ENCODE peak calls at places on chromosomes 5 and 9, in nine cellular contexts. U is stomach, T is esophagus squamous epithelium, R is right lobe of liver, P is IMR-90, E is endodermal cell, N is SK-N-SH, K is uterus, Y is cardiac muscle cell. J is an unnamed sample.

GRCh38 chr9:111957856-111958631 is 61.4 kb downstream of the UGCG start:
- DNase-seq in E (no peak), R (no peak), U (no peak), K (no peak), N (no peak), Y (no peak), P (peak; percentile 99), T (no peak), J (no peak)

GRCh38 chr9:108245331-108245730 is 610.5 kb downstream of the ACTL7B start:
- DNase-seq in U (no peak), Y (no peak), N (no peak), K (no peak), T (no peak), R (no peak), E (no peak), P (no peak), J (no peak)

GRCh38 chr5:150611026-150611425 is 29.4 kb upstream of the SYNPO start:
- DNase-seq in N (no peak), T (no peak), Y (no peak), R (no peak), K (no peak), U (no peak), E (no peak), P (no peak), J (no peak)

GRCh38 chr9:95721132-95721531 is 154.4 kb upstream of the ERCC6L2 start:
- DNase-seq in U (peak; percentile 31), K (no peak), N (peak; percentile 47), Y (no peak), P (no peak), E (peak; percentile 5), R (no peak), T (no peak), J (no peak)

GRCh38 chr9:121059998-121060636 is 10.0 kb upstream of the C5 start:
- DNase-seq in Y (peak; percentile 84), T (no peak), R (no peak), P (peak; percentile 84), E (peak; percentile 60), N (peak; percentile 47), K (no peak), U (no peak), J (peak; percentile 64)

GRCh38 chr5:178108966-178109365 is 4.4 kb upstream of the N4BP3 start:
- DNase-seq in P (no peak), U (peak; percentile 67), K (no peak), Y (no peak), R (no peak), N (no peak), E (no peak), T (no peak), J (no peak)

GRCh38 chr9:114343471-114344187 is 14.0 kb downstream of the ORM2 start:
- DNase-seq in K (no peak), U (no peak), R (no peak), N (no peak), Y (no peak), T (no peak), E (no peak), P (peak; percentile 72), J (no peak)

GRCh38 chr5:38831909-38832308 is 13.9 kb upstream of the OSMR start:
- DNase-seq in P (peak; percentile 45), T (no peak), N (peak; percentile 40), U (no peak), Y (peak; percentile 63), R (no peak), E (peak; percentile 71), K (no peak), J (no peak)

GRCh38 chr5:11046160-11046559 is 285.1 kb upstream of the DAP start:
- DNase-seq in Y (peak; percentile 2), R (no peak), E (peak; percentile 78), N (no peak), K (no peak), T (no peak), U (no peak), P (peak; percentile 18), J (no peak)

DNA sequence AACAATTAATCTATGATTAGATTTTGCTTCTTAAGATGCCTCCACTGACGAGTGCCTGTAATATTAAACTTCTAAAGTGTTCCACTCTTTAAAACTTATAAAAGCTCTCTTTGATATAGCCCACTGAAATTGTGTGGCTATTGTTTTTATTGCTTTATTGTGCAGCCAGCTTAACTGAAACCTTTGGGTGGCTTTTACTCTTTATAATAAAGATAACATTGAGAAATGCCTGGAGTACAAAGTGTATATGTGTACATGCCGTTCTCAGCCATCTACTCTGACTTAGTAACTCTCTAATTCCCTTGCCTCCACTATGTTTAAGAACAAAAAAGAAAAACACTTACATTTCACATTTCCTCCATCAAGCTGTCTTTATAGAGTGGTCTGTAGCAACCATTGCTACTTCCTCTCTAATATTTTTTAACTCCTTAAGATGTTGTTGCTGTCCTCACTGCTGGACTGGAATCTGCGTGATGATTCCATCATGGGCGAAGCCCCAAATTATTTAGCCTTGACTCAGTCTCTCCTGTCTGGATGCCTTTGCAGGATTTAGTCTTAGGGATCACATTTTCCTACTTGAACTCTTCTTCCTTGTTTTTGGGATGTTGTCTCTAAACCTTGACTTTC is 9.1 kb downstream of the PIK3R1 start:
- DNase-seq in K (no peak), Y (no peak), N (no peak), R (no peak), P (peak; percentile 56), E (no peak), T (no peak), U (no peak), J (no peak)
- H3K4me3 ChIP-seq in K (no peak overlapping the region), Y (no peak overlapping the region), N (no peak overlapping the region), R (no peak overlapping the region), P (no peak overlapping the region), E (no peak overlapping the region), T (no peak overlapping the region), U (peak overlapping the region; percentile 9), J (no peak overlapping the region)

GRCh38 chr9:110116543-110116885 is 91.4 kb downstream of the C9orf152 start:
- DNase-seq in N (no peak), P (peak; percentile 99), E (no peak), R (no peak), T (no peak), Y (no peak), K (no peak), U (no peak), J (no peak)

GRCh38 chr9:110115341-110115820 is 92.6 kb downstream of the C9orf152 start:
- DNase-seq in T (no peak), R (no peak), N (no peak), P (peak; percentile 84), E (no peak), U (no peak), K (no peak), Y (no peak), J (no peak)

GRCh38 chr9:110115868-110116542 is 92.0 kb downstream of the C9orf152 start:
- DNase-seq in T (no peak), Y (no peak), N (no peak), K (no peak), E (no peak), R (no peak), P (peak; percentile 91), U (no peak), J (peak; percentile 75)

GRCh38 chr9:110114086-110114887 is 93.7 kb downstream of the C9orf152 start:
- DNase-seq in K (no peak), T (no peak), E (no peak), N (no peak), P (peak; percentile 85), U (no peak), R (no peak), Y (no peak), J (no peak)

DNA sequence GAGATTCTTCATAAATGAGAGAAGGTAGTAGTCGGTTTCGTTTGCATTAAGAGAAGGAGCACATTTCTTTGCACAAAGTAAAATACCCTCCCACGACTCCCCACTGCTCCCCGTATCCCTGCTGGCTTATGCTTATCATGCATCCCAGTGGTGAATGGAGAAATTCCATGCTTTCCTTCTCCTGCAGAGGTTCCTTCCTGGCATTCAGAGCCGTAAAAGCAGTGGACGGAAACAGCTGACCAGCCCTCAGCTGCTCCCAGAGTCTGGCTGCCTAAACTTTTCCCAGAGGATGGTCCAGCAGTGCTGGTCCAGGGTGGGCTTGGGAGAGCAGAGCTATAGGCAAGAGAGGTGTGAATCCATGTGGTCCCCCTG is 93.1 kb downstream of the C9orf152 start:
- DNase-seq in P (peak; percentile 44), R (no peak), K (no peak), T (no peak), Y (no peak), U (no peak), N (no peak), E (no peak), J (no peak)
- TF ChIP-seq CTCF in P (no peak), R (no peak), K (no peak), T (no peak), Y (peak; percentile 15), U (no peak), N (no peak), E (peak; percentile 19), J (no peak)

GRCh38 chr5:138444078-138444773 is 5.4 kb downstream of the REEP2 start:
- DNase-seq in P (no peak), R (no peak), U (no peak), E (no peak), T (no peak), N (no peak), Y (no peak), K (no peak), J (no peak)

GRCh38 chr5:138440226-138441073 is 1.6 kb downstream of the REEP2 start:
- DNase-seq in K (no peak), P (no peak), E (no peak), T (no peak), R (no peak), N (peak; percentile 56), Y (no peak), U (no peak), J (no peak)

GRCh38 chr5:138439537-138440225 is 824 bp downstream of the REEP2 start:
- DNase-seq in P (peak; percentile 3), R (no peak), Y (peak; percentile 20), K (no peak), U (no peak), T (no peak), N (peak; percentile 77), E (no peak), J (no peak)

GRCh38 chr5:138438724-138439536 is at the start of gene REEP2:
- DNase-seq in Y (peak; percentile 90), K (peak; percentile 49), N (peak; percentile 94), R (no peak), T (no peak), E (peak; percentile 87), U (peak; percentile 55), P (peak; percentile 47), J (peak; percentile 73)

GRCh38 chr5:138441221-138441620 is 2.4 kb downstream of the REEP2 start:
- DNase-seq in U (no peak), T (no peak), R (no peak), K (no peak), N (no peak), E (no peak), Y (no peak), P (no peak), J (no peak)
- H3K4me1 ChIP-seq in U (peaks cover 25% of the 10 kb centered on the region), T (peaks cover 14% of the 10 kb centered on the region), R (peaks cover 5% of the 10 kb centered on the region), K (no peaks in the 10 kb centered on the region), N (no peaks in the 10 kb centered on the region), E (peaks cover 14% of the 10 kb centered on the region), Y (peaks cover 9% of the 10 kb centered on the region), P (peaks cover 9% of the 10 kb centered on the region), J (peaks cover 14% of the 10 kb centered on the region)

GRCh38 chr9:127852829-127853228 is 1.6 kb downstream of the ENG start:
- DNase-seq in Y (no peak), E (no peak), T (no peak), U (no peak), R (no peak), P (no peak), K (no peak), N (no peak), J (no peak)
- H3K4me3 ChIP-seq in Y (no peak overlapping the region), E (no peak overlapping the region), T (peak overlapping the region; percentile 50), U (peak overlapping the region; percentile 52), R (peak overlapping the region; percentile 52), P (peak overlapping the region; percentile 56), K (peak overlapping the region; percentile 64), N (no peak overlapping the region), J (no peak overlapping the region)

J was measured in Caco-2.